ENCODE peak calls at places on chromosomes 7 and 10, in seven cellular contexts. R, Z, D, V, B, T and N are unnamed samples.

GRCh38 chr10:34397324-34397723 is 417.8 kb downstream of the PARD3 start:
- DNase-seq in R (no peak), Z (no peak), D (no peak), V (no peak), B (no peak), T (no peak), N (no peak)

GRCh38 chr7:30925117-30925516 is 13.5 kb downstream of the AQP1 start:
- DNase-seq in R (no peak), Z (peak), D (no peak), V (no peak), B (no peak), T (no peak), N (peak)

GRCh38 chr10:49408437-49409306 is 12.8 kb upstream of the DRGX start:
- DNase-seq in R (no peak), Z (no peak), D (no peak), V (no peak), B (peak), T (peak), N (no peak)

GRCh38 chr7:126685596-126685995 is 567.1 kb downstream of the GRM8 start:
- DNase-seq in R (no peak), Z (no peak), D (no peak), V (no peak), B (no peak), T (no peak), N (no peak)

GRCh38 chr10:79377557-79378382 is 30.5 kb downstream of the PPIF start:
- DNase-seq in R (no peak), Z (no peak), D (peak), V (peak), B (no peak), T (peak), N (no peak)

GRCh38 chr7:51316666-51317581 is at the start of gene COBL:
- DNase-seq in R (peak), Z (peak), D (peak), V (peak), B (no peak), T (peak), N (no peak)

GRCh38 chr10:85170026-85170425 is 841.6 kb downstream of the CCSER2 start:
- DNase-seq in R (no peak), Z (no peak), D (no peak), V (no peak), B (no peak), T (no peak), N (no peak)

GRCh38 chr10:101938316-101939272 is 95.0 kb upstream of the KCNIP2 start:
- DNase-seq in R (peak), Z (no peak), D (no peak), V (no peak), B (no peak), T (no peak), N (no peak)

GRCh38 chr7:111527545-111527944 is 34.7 kb downstream of the IMMP2L start:
- DNase-seq in R (no peak), Z (no peak), D (no peak), V (no peak), B (no peak), T (no peak), N (no peak)

GRCh38 chr7:140675726-140676125 is 3.0 kb downstream of the ADCK2 start:
- DNase-seq in R (no peak), Z (no peak), D (no peak), V (no peak), B (no peak), T (peak), N (no peak)

GRCh38 chr7:140673770-140674155 is 1.0 kb downstream of the ADCK2 start:
- DNase-seq in R (no peak), Z (no peak), D (no peak), V (no peak), B (no peak), T (no peak), N (no peak)

GRCh38 chr7:140676303-140676702 is 3.6 kb downstream of the ADCK2 start:
- DNase-seq in R (no peak), Z (no peak), D (no peak), V (no peak), B (no peak), T (no peak), N (no peak)

GRCh38 chr7:140674356-140674800 is 1.6 kb downstream of the ADCK2 start:
- DNase-seq in R (no peak), Z (peak), D (no peak), V (peak), B (no peak), T (no peak), N (no peak)

GRCh38 chr7:140674899-140675701 is 2.4 kb downstream of the ADCK2 start:
- DNase-seq in R (no peak), Z (peak), D (peak), V (no peak), B (no peak), T (peak), N (no peak)
- TF ChIP-seq CTCF in R (peak), Z (no peak), D (peak), V (peak), B (no peak), T (no peak), N (no peak)

DNA sequence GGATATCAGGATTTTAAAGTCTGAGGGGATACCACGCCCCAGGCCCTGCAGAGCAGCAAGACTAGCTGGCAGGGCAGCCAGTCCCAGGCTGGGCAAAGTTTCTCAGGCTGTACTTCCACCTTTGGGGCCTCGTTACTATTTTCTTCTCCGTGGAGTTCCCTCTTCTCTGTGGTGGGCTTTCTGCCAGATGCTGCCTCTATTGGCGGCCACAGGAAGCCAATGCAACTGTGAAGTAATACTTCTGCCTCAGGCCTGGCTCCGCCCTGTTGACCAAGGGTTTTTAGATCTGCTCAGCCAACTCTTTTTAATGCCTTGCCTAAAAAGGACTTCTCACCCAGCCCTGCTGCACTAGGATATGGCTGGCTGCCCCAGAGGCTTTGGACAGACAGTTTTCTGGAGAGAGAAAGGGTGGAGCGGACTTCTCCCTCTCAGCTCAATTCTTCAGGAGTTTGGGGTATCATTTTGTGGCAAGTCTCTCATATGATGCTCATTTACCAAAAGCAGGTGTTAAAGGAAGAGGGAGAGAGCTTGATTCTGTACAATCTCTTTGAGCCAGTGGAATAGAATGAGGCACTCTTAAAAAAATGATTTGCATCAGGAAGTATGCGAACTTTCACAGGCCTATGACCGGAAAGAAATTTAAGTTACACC is 67.4 kb downstream of the HHEX start:
- DNase-seq in R (peak), Z (peak), D (no peak), V (peak), B (peak), T (peak), N (no peak)
- TF ChIP-seq CTCF in R (no peak), Z (no peak), D (no peak), V (peak), B (no peak), T (no peak), N (no peak)

GRCh38 chr7:71752171-71752935 is 620.4 kb downstream of the GALNT17 start:
- DNase-seq in R (peak), Z (peak), D (peak), V (peak), B (no peak), T (peak), N (no peak)
- TF ChIP-seq CTCF in R (peak), Z (peak), D (peak), V (peak), B (no peak), T (no peak), N (no peak)

GRCh38 chr10:97400665-97401454 is at the start of gene RRP12:
- DNase-seq in R (peak), Z (peak), D (peak), V (peak), B (peak), T (peak), N (peak)
- TF ChIP-seq CTCF in R (no peak), Z (no peak), D (peak), V (peak), B (no peak), T (no peak), N (no peak)

DNA sequence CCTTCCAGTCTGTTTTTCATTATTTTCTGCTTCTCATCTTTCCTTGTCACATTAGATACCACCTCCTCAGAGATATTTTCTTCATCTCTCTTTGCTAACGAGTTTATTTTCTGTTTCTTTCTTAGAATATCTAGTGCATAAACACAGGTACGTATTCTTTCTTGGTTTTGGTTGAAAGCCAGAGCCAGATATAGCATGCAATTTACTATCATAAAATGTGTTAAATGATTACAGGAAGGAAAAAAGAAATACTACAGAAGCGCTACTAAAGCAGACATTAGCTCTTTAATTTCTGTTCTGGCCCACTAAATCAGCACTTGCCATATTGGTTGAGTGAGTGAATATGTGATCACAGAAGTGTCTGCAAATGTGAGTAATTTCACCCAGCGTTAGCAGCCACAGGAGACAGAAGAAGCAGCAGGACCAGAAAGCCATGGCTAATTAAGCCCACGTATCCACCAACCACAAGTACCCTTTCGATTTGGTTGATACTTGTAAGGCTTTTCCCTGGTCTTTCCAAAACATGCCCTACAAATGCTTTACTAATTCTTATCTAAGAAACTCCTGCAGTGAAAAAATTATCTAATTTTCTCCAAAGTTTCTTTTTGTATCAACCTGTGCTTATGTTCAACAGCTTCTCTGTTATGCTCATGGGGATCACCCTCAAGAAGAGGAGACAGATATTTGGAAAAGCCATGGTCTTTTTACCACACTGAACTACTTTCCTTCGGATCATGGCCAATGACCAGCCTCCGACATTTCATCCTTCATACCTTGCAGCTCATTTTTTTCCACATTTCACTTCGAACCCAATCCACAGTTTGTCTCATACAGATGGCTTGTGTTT is 23.1 kb upstream of the MACC1 start:
- DNase-seq in R (no peak), Z (no peak), D (no peak), V (no peak), B (no peak), T (no peak), N (no peak)
- TF ChIP-seq CTCF in R (no peak), Z (no peak), D (no peak), V (no peak), B (no peak), T (no peak), N (no peak)